ENCODE peak calls at places on chromosomes 2 and 18, in ten cellular contexts. F is NCI-H510A; P is activated effector memory CD4-positive, alpha-beta T cell treated with Interleukin-2 at 50 U/mL for 16 hours; I is head of caudate nucleus; V is T-cell; Q is activated CD4-positive, alpha-beta T cell treated with anti-CD3 and anti-CD28 coated beads, Interleukin-2, amount 50 U/mL, for 48 hours; Z is heart left ventricle; B is AG09309; X is H7; G is AG08396. K is an unnamed sample.

GRCh38 chr2:73728043-73728442 is 9.1 kb downstream of the TPRKB start:
- DNase-seq in F (no peak), P (no peak), I (no peak), V (no peak), Q (no peak), Z (no peak), B (no peak), X (no peak), G (no peak), K (no peak)

GRCh38 chr2:169641464-169641863 is 52.7 kb downstream of the CFAP210 start:
- DNase-seq in F (no peak), P (no peak), I (no peak), V (no peak), Q (no peak), Z (no peak), B (no peak), X (no peak), G (no peak), K (no peak)

GRCh38 chr2:215401896-215402379 is 33.9 kb downstream of the FN1 start:
- DNase-seq in F (no peak), P (no peak), I (no peak), V (no peak), Q (no peak), Z (no peak), B (peak; percentile 86), X (no peak), G (peak; percentile 28), K (no peak)

GRCh38 chr18:57812126-57812477 is 9.0 kb upstream of the ATP8B1 start:
- DNase-seq in F (no peak), P (no peak), I (no peak), V (no peak), Q (no peak), Z (no peak), B (no peak), X (no peak), G (no peak), K (no peak)

GRCh38 chr2:15313657-15314056 is 247.5 kb downstream of the NBAS start:
- DNase-seq in F (no peak), P (no peak), I (no peak), V (no peak), Q (no peak), Z (no peak), B (no peak), X (no peak), G (no peak), K (no peak)

GRCh38 chr2:113278812-113279139 is at the start of gene PAX8:
- DNase-seq in F (no peak), P (no peak), I (no peak), V (no peak), Q (no peak), Z (no peak), B (no peak), X (peak; percentile 71), G (no peak), K (no peak)

GRCh38 chr2:240511351-240512108 is 46.3 kb downstream of the ANKMY1 start:
- DNase-seq in F (no peak), P (no peak), I (no peak), V (no peak), Q (no peak), Z (no peak), B (no peak), X (peak; percentile 43), G (peak; percentile 6), K (no peak)

GRCh38 chr2:46184794-46185583 is 112.2 kb upstream of the EPAS1 start:
- DNase-seq in F (no peak), P (no peak), I (no peak), V (no peak), Q (no peak), Z (no peak), B (no peak), X (peak; percentile 84), G (no peak), K (no peak)

GRCh38 chr2:15571729-15572128 is 10.6 kb upstream of the NBAS start:
- DNase-seq in F (no peak), P (no peak), I (no peak), V (no peak), Q (no peak), Z (no peak), B (no peak), X (no peak), G (no peak), K (no peak)

GRCh38 chr2:238161291-238162051 is 2.7 kb downstream of the ERFE start:
- DNase-seq in F (no peak), P (no peak), I (no peak), V (no peak), Q (no peak), Z (no peak), B (no peak), X (peak; percentile 50), G (no peak), K (no peak)

GRCh38 chr18:25599443-25599842 is 247.5 kb upstream of the ZNF521 start:
- DNase-seq in F (no peak), P (no peak), I (no peak), V (no peak), Q (no peak), Z (no peak), B (no peak), X (no peak), G (no peak), K (no peak)

GRCh38 chr2:64770781-64771334 is 117.1 kb upstream of the SERTAD2 start:
- DNase-seq in F (no peak), P (no peak), I (no peak), V (no peak), Q (no peak), Z (peak; percentile 36), B (peak; percentile 87), X (no peak), G (peak; percentile 80), K (no peak)

GRCh38 chr2:212975333-212975732 is 176.1 kb downstream of the IKZF2 start:
- DNase-seq in F (no peak), P (no peak), I (no peak), V (no peak), Q (no peak), Z (peak; percentile 22), B (no peak), X (no peak), G (no peak), K (no peak)

GRCh38 chr2:215354771-215355695 is 43.2 kb downstream of the ATIC start:
- DNase-seq in F (no peak), P (no peak), I (no peak), V (no peak), Q (no peak), Z (no peak), B (no peak), X (no peak), G (peak; percentile 28), K (no peak)

GRCh38 chr2:95052804-95053535 is 27.5 kb downstream of the MAL start:
- DNase-seq in F (no peak), P (no peak), I (peak; percentile 13), V (no peak), Q (no peak), Z (no peak), B (no peak), X (no peak), G (no peak), K (no peak)

GRCh38 chr18:74114206-74114605 is 33.4 kb downstream of the FBXO15 start:
- DNase-seq in F (no peak), P (no peak), I (no peak), V (no peak), Q (no peak), Z (no peak), B (no peak), X (no peak), G (no peak), K (no peak)

GRCh38 chr18:39561136-39561535 is 1995.5 kb upstream of the CELF4 start:
- DNase-seq in F (no peak), P (no peak), I (no peak), V (no peak), Q (no peak), Z (no peak), B (no peak), X (no peak), G (no peak), K (no peak)

GRCh38 chr2:98403878-98404277 is 40.8 kb upstream of the INPP4A start:
- DNase-seq in F (no peak), P (no peak), I (no peak), V (no peak), Q (no peak), Z (no peak), B (no peak), X (no peak), G (no peak), K (no peak)

GRCh38 chr2:134705861-134706586 is 12.8 kb downstream of the TMEM163 start:
- DNase-seq in F (no peak), P (no peak), I (no peak), V (no peak), Q (no peak), Z (no peak), B (no peak), X (peak; percentile 52), G (no peak), K (no peak)

GRCh38 chr2:101790856-101791255 is 93.3 kb downstream of the MAP4K4 start:
- DNase-seq in F (no peak), P (no peak), I (no peak), V (no peak), Q (no peak), Z (peak; percentile 39), B (peak; percentile 55), X (no peak), G (peak; percentile 36), K (no peak)

GRCh38 chr2:189506514-189506976 is 65.3 kb downstream of the WDR75 start:
- DNase-seq in F (no peak), P (no peak), I (no peak), V (no peak), Q (no peak), Z (no peak), B (no peak), X (no peak), G (no peak), K (no peak)

K was measured in DMS153.